ENCODE peak calls at places on chromosomes 13 and 19, in ten cellular contexts. A is mammary epithelial cell, V is neural progenitor cell, H is H1, X is PC-3, S is GM12878, U is astrocyte, M is HepG2, Q is DND-41, T is fibroblast of lung. C is an unnamed sample.

GRCh38 chr19:35120492-35120891 is 4.9 kb downstream of the FXYD3 start:
- DNase-seq in M (no peak), H (no peak), U (peak), X (peak), T (peak), A (peak), Q (no peak), S (no peak), V (no peak), C (no peak)

GRCh38 chr13:114046447-114046846 is 72.6 kb upstream of the C13orf46 start:
- DNase-seq in Q (no peak), T (no peak), U (no peak), X (no peak), M (no peak), H (no peak), S (no peak), V (no peak), A (no peak), C (no peak)

GRCh38 chr13:108700421-108701170 is 71.2 kb downstream of the MYO16 start:
- DNase-seq in U (peak), H (no peak), A (peak), M (no peak), X (peak), S (no peak), Q (peak), V (no peak), T (peak), C (no peak)

GRCh38 chr19:52428937-52429336 is at the start of gene ZNF534:
- DNase-seq in V (no peak), M (no peak), A (no peak), U (no peak), H (no peak), X (no peak), T (no peak), Q (no peak), S (no peak), C (no peak)

GRCh38 chr13:112684041-112684440 is 5.8 kb upstream of the ATP11A start:
- DNase-seq in V (no peak), M (no peak), U (no peak), H (no peak), S (no peak), T (no peak), A (no peak), Q (no peak), X (no peak), C (no peak)

GRCh38 chr13:33251131-33251629 is 34.4 kb downstream of the STARD13 start:
- DNase-seq in T (peak), A (peak), S (peak), M (no peak), Q (no peak), V (no peak), X (peak), H (no peak), U (peak), C (no peak)

GRCh38 chr19:10086032-10086903 is at the start of gene SHFL:
- DNase-seq in T (peak), M (peak), Q (peak), X (peak), V (peak), H (no peak), A (peak), S (no peak), U (peak), C (no peak)

GRCh38 chr13:112837371-112838037 is 131.5 kb upstream of the MCF2L start:
- DNase-seq in M (no peak), H (no peak), S (no peak), V (no peak), T (no peak), U (no peak), A (no peak), Q (no peak), X (no peak), C (no peak)

GRCh38 chr19:5296457-5297271 is 43.9 kb downstream of the PTPRS start:
- DNase-seq in M (no peak), U (no peak), X (no peak), S (no peak), H (no peak), T (no peak), Q (no peak), V (no peak), A (no peak), C (no peak)

GRCh38 chr19:51020988-51021651 is 1.6 kb upstream of the KLK10 start:
- DNase-seq in V (peak), A (peak), X (peak), H (no peak), Q (no peak), U (peak), T (peak), S (no peak), M (peak), C (no peak)

GRCh38 chr19:44822177-44822576 is 13.3 kb downstream of the BCAM start:
- DNase-seq in X (no peak), U (no peak), S (no peak), A (no peak), V (no peak), Q (no peak), T (no peak), H (no peak), M (no peak), C (no peak)

GRCh38 chr19:17997969-17998826 is 9.8 kb upstream of the ARRDC2 start:
- DNase-seq in X (peak), S (no peak), U (no peak), Q (no peak), M (peak), A (no peak), T (peak), V (peak), H (no peak), C (no peak)

GRCh38 chr19:11480081-11480926 is 542 bp downstream of the ELAVL3 start:
- DNase-seq in A (no peak), S (no peak), M (no peak), H (no peak), V (no peak), U (no peak), X (no peak), T (no peak), Q (no peak), C (no peak)

GRCh38 chr19:46975918-46976782 is 43.5 kb upstream of the NPAS1 start:
- DNase-seq in H (peak), T (peak), M (peak), Q (no peak), X (peak), A (peak), S (no peak), V (peak), U (peak), C (no peak)

GRCh38 chr13:23372264-23372905 is 61.1 kb downstream of the SACS start:
- DNase-seq in A (no peak), S (no peak), X (peak), H (no peak), Q (no peak), U (peak), V (no peak), T (peak), M (no peak), C (no peak)

GRCh38 chr13:48731957-48732569 is 78.3 kb downstream of the CYSLTR2 start:
- DNase-seq in V (peak), U (no peak), S (no peak), X (peak), H (peak), T (no peak), Q (no peak), A (peak), M (peak), C (no peak)

GRCh38 chr19:4707322-4707721 is 16.3 kb downstream of the DPP9 start:
- DNase-seq in A (no peak), U (no peak), X (no peak), T (no peak), Q (no peak), M (no peak), V (no peak), H (no peak), S (no peak), C (no peak)

GRCh38 chr13:109500146-109500773 is 286.1 kb downstream of the IRS2 start:
- DNase-seq in X (no peak), M (no peak), U (no peak), S (no peak), A (no peak), Q (no peak), T (peak), V (peak), H (no peak), C (no peak)

GRCh38 chr13:38872693-38873092 is 117.9 kb downstream of the STOML3 start:
- DNase-seq in S (no peak), X (peak), T (peak), U (peak), M (peak), H (peak), V (peak), Q (peak), A (peak), C (peak)

GRCh38 chr13:82477436-82477835 is 1404.8 kb downstream of the SLITRK1 start:
- DNase-seq in A (no peak), X (no peak), H (no peak), T (no peak), Q (no peak), U (no peak), S (no peak), M (no peak), V (no peak), C (no peak)

GRCh38 chr13:65468628-65469027 is 1761.5 kb downstream of the PCDH9 start:
- DNase-seq in T (peak), A (no peak), M (no peak), S (no peak), X (no peak), V (no peak), H (no peak), U (peak), Q (no peak), C (no peak)

GRCh38 chr13:114174529-114174941 is 4.5 kb upstream of the CFAP97D2 start:
- DNase-seq in S (no peak), U (no peak), H (no peak), X (no peak), V (no peak), T (peak), Q (no peak), A (no peak), M (no peak), C (peak)

GRCh38 chr19:46691104-46691503 is 25.8 kb downstream of the PRKD2 start:
- DNase-seq in V (no peak), U (no peak), T (no peak), H (no peak), Q (no peak), S (no peak), X (no peak), A (no peak), M (no peak), C (no peak)

GRCh38 chr19:3480383-3481091 is at the start of gene SMIM24:
- DNase-seq in A (no peak), S (no peak), U (no peak), M (peak), T (no peak), H (no peak), X (no peak), V (no peak), Q (no peak), C (no peak)
- H3K9ac ChIP-seq in A (no peak), S (no peak), U (no peak), M (peak), T (no peak), H (no peak), X (no peak), V (no peak), Q (peak), C (no peak)

DNA sequence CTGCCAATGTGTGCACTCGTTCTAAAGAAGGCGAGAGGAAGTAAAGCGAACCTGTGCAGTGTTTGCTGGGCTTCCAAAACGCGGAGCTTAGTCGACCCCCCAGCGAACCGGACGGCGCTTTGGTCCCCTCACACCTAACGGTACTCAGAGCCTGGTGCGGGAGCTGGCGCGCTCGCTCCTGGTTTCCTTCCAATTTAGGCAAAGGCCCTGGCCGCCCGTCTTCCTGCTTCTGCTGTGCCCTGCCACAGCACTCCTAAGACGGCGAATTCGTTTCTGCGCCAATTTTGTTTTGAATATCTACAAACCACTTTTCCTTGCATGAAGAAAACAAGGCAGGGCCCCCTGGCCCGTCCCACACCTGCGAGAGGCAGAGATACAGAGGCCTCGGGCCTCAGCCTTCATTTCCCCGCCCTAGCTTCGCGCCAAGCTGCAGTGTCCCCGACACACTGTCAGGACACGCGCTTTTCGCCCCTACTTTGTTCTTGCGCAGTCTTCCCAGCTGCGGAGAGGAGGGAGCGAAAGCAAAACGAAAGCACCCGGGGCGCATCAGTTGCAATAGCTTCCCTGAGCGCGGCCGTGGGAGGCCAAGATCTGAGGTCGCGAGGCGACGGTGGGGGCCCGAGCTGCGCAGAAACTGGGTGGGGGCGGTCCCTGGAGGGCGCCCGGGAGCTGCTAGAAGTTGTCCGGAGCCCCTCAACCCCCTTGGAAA is 111.9 kb downstream of the KCNRG start:
- DNase-seq in U (no peak), X (no peak), A (no peak), T (peak), V (peak), M (no peak), H (no peak), Q (no peak), S (no peak), C (no peak)
- TF ChIP-seq EZH2 in U (no peak), X (no peak), A (no peak), T (no peak), V (peak), M (no peak), H (peak), Q (no peak), S (no peak), C (no peak)

GRCh38 chr19:23913931-23914330 is 755 bp upstream of the ZNF726 start:
- DNase-seq in T (no peak), H (no peak), A (no peak), V (no peak), Q (no peak), X (no peak), U (no peak), S (no peak), M (no peak), C (no peak)
- H3K4me3 ChIP-seq in T (no peak), H (no peak), A (peak), V (no peak), Q (peak), X (peak), U (no peak), S (no peak), M (no peak), C (peak)

DNA sequence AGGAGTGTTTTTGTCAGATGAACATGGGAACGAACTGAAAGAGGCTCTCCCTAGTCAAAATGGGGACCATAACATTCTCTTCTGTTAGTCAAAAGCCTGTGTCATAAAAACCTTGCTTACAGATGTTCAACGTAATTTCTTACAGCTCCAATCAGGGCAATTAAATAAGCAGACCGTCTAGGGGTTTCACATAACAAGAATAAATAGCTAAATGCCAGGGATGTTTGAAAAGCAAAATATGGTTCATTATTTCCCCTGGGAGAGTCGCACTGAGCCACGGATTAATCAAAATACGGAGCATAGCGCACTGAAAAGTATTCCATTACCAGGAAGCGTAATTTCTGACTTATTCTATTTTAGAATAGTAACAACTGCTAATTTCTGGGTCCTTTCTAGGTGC is 63.7 kb upstream of the MRI1 start:
- DNase-seq in U (no peak), T (no peak), S (no peak), X (no peak), V (no peak), A (no peak), M (no peak), Q (no peak), H (no peak), C (no peak)
- H3K9ac ChIP-seq in U (no peak), T (no peak), S (no peak), X (no peak), V (no peak), A (no peak), M (no peak), Q (no peak), H (no peak), C (no peak)

C was measured in SK-N-MC.